ENCODE peak calls at places on chromosomes 11 and 22, in ten cellular contexts. O, G, X, R, U, Q, L, V, P and H are unnamed samples.
A peak's percentile ranks its signal among the peaks of the same experiment; 100 is the strongest.

GRCh38 chr11:10044618-10045017 is 249.4 kb downstream of the SBF2 start:
- DNase-seq in O (no peak), G (no peak), X (no peak), R (no peak), U (no peak), Q (no peak), L (no peak), V (no peak), P (no peak), H (no peak)

GRCh38 chr11:124746621-124747243 is 5.3 kb downstream of the VSIG2 start:
- DNase-seq in O (peak; percentile 94), G (no peak), X (peak; percentile 69), R (no peak), U (peak; percentile 85), Q (peak; percentile 62), L (peak; percentile 93), V (peak; percentile 90), P (peak; percentile 93), H (peak; percentile 89)

GRCh38 chr22:16956290-16956689 is 51.7 kb downstream of the GAB4 start:
- DNase-seq in O (no peak), G (no peak), X (no peak), R (peak; percentile 69), U (no peak), Q (no peak), L (no peak), V (no peak), P (peak; percentile 57), H (no peak)

GRCh38 chr22:42644422-42645340 is 4.3 kb upstream of the ATP5MGL start:
- DNase-seq in O (peak; percentile 51), G (peak; percentile 56), X (peak; percentile 60), R (no peak), U (no peak), Q (peak; percentile 61), L (peak; percentile 75), V (no peak), P (no peak), H (no peak)

GRCh38 chr11:95324826-95325225 is 93.8 kb upstream of the SESN3 start:
- DNase-seq in O (no peak), G (no peak), X (no peak), R (no peak), U (no peak), Q (no peak), L (no peak), V (no peak), P (no peak), H (no peak)

GRCh38 chr11:31850365-31850764 is 39.2 kb upstream of the PAX6 start:
- DNase-seq in O (no peak), G (no peak), X (no peak), R (no peak), U (no peak), Q (no peak), L (no peak), V (no peak), P (no peak), H (no peak)

GRCh38 chr22:37626144-37626543 is 13.3 kb upstream of the SH3BP1 start:
- DNase-seq in O (peak; percentile 68), G (peak; percentile 91), X (no peak), R (no peak), U (no peak), Q (peak; percentile 79), L (no peak), V (peak; percentile 83), P (peak; percentile 76), H (no peak)

GRCh38 chr22:23383491-23384450 is 196.3 kb downstream of the IGLL1 start:
- DNase-seq in O (no peak), G (peak; percentile 78), X (no peak), R (no peak), U (no peak), Q (peak; percentile 79), L (no peak), V (no peak), P (peak; percentile 78), H (peak; percentile 49)

GRCh38 chr22:50672471-50673230 is at the start of gene SHANK3:
- DNase-seq in O (no peak), G (no peak), X (peak; percentile 42), R (no peak), U (no peak), Q (no peak), L (peak; percentile 92), V (peak; percentile 78), P (peak; percentile 89), H (peak; percentile 53)

GRCh38 chr11:17733261-17733660 is 1.3 kb upstream of the KCNC1 start:
- DNase-seq in O (no peak), G (no peak), X (no peak), R (no peak), U (no peak), Q (no peak), L (no peak), V (no peak), P (no peak), H (peak; percentile 29)

DNA sequence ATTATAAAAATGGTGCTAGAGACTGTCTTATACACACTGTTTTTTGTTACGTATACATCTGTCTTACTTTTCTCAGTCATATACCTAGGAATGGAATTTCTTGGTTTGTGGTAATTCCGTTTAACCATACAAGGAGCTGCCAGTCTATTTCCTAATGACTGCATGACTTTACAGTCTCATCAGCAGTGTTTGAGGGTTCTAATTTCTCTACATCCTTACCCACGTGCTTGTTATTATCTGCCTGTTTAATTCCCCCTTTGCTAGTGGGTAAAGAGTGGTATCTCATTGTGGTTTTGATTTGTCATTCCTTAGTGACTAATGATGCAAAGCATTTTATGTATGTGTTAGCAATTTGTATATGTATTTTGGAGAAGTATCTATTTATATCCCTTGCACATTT is 1008.0 kb downstream of the FAM181B start:
- DNase-seq in O (no peak), G (no peak), X (no peak), R (no peak), U (no peak), Q (no peak), L (no peak), V (no peak), P (no peak), H (no peak)
- H3K27ac ChIP-seq in O (no peak overlapping the region), G (no peak overlapping the region), X (no peak overlapping the region), R (no peak overlapping the region), U (no peak overlapping the region), Q (no peak overlapping the region), L (no peak overlapping the region), V (no peak overlapping the region), P (no peak overlapping the region), H (no peak overlapping the region)

DNA sequence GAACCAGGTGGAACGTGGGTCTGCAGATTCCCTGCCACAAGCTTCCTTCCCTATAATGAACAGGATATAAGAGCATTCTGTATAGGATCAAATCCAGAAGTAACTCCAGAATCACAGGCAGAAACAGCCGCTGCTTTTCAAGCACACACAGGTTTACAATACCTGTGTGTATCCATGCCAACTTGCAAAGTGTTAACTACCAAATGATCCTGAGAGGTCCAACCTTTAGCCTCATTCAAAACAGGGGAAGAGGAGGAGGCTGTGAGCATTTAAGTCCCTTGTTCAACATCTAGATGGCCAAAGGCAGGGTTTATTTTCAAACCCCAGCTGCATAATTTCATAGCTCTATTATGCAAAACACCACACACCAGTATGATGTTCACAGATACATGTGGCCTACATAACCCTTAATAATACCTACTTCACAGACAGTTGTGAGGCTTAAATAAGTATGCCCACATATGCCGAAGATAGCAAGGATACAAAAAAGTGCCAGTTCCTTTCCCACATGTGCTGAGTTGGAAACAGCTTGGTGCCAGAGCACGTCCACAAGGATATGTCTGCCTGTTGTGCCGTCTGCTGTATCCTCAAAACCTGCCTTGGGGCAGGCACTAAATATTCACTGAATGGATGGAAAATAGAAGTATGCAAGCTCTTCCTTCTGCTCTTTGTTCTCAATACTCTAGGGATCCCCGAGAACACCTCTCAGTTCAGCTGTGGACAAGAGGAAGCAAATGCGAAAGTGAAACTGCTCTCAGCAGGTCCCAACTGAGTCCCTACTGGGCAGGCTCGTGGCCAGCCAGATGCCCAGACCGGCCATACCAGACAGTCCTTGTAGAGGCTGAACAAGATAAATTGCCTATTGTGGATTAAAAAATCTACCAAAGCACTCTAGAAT is 66.8 kb downstream of the LARGE1 start:
- DNase-seq in O (peak; percentile 78), G (peak; percentile 60), X (peak; percentile 86), R (no peak), U (peak; percentile 39), Q (peak; percentile 61), L (peak; percentile 6), V (peak; percentile 77), P (peak; percentile 84), H (peak; percentile 47)
- H3K4me3 ChIP-seq in O (peak overlapping the region; percentile 58), G (peak overlapping the region; percentile 42), X (no peak overlapping the region), R (peak overlapping the region; percentile 45), U (peak overlapping the region; percentile 35), Q (peak overlapping the region; percentile 40), L (no peak overlapping the region), V (peak overlapping the region; percentile 44), P (peak overlapping the region; percentile 14), H (peak overlapping the region; percentile 6)

DNA sequence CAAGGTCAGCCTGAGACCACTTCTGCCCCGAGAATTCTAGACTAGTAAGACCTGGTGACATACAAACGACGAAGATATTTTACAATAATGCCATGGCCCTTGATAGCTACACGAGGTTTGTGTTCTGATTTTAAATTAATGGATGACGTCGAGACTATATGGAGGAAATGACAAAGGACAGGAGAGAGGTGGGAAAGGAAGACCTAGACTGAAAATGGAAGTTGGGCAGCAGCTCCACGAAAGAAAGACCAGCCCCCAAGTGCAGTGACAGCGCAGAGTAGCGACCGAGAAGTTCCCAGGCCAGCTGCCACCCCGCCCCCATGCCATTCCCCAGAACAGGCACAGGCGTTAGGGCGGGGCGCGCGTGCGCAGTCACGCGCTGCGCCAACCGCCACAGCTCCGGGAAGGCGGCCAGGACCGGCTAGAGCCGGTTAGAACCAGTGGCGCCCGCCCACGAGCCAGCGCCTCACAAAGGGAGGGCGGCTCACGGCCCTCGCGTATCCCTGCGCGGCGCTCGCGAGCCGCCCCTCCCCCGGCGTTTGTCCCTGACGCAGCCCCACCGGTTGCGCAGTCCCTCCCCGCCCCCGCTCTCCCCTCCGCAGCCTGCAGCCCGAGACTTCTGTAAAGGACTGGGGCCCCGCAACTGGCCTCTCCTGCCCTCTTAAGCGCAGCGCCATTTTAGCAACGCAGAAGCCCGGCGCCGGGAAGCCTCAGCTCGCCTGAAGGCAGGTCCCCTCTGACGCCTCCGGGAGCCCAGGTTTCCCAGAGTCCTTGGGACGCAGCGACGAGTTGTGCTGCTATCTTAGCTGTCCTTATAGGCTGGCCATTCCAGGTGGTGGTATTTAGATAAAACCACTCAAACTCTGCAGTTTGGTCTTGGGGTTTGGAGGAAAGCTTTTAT is 1.5 kb upstream of the MALAT1 start:
- DNase-seq in O (peak; percentile 99), G (peak; percentile 99), X (peak; percentile 99), R (peak; percentile 99), U (peak; percentile 74), Q (peak; percentile 98), L (peak; percentile 99), V (peak; percentile 99), P (peak; percentile 100), H (peak; percentile 99)
- TF ChIP-seq POLR2A in O (peak; percentile 93), G (no peak), X (peak; percentile 71), R (peak; percentile 89), U (peak; percentile 13), Q (peak; percentile 67), L (peak; percentile 98), V (peak; percentile 85), P (peak; percentile 88), H (peak; percentile 73)

DNA sequence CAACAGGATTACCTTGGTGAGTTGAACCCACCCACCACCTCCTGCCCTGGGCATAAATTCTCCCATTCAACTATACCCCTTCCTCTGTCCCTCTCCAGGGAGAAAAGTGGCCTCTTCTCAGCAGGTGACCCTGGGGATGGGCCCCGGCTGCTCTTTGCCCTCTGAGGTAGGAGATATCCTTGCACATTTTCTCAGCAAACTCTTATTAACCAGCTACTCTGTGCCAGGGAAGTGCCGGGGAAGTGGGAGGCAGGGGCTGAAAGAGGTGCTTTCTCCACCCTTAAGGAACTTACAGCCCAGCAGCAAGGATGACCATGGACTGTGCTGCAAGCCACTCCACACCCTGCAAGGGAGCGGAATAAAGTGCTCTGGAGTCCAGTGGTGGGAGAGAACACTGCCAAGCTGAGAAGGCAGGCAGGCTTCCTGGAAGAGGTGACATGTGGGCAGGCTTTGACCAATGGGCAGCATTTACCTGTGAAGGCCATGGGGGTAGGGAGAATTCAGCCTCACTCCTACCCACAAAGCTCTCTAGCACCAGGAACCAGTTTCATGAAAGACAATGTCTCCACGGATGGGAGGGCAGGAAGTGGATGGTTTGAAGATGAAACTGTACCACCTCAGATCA is 21.9 kb upstream of the OAF start:
- DNase-seq in O (no peak), G (no peak), X (no peak), R (no peak), U (no peak), Q (no peak), L (no peak), V (no peak), P (peak; percentile 48), H (peak; percentile 64)
- H3K27ac ChIP-seq in O (peak overlapping the region; percentile 92), G (peak overlapping the region; percentile 82), X (no peak overlapping the region), R (peak overlapping the region; percentile 84), U (no peak overlapping the region), Q (no peak overlapping the region), L (no peak overlapping the region), V (no peak overlapping the region), P (no peak overlapping the region), H (peak overlapping the region; percentile 79)